ENCODE peak calls at places on chromosomes 13 and 19, in four cellular contexts. One of them, this sample, is unnamed.
A peak's percentile ranks its signal among the peaks of the same experiment; 100 is the strongest.

GRCh38 chr19:44951179-44952159 is 3.7 kb upstream of the CLPTM1 start:
- DNase-seq in HepG2: peak; percentile 85
- DNase-seq in GM12878: no peak
- DNase-seq in H1: no peak
- DNase-seq in this sample: peak; percentile 49

GRCh38 chr13:60210510-60211065 is 46.9 kb upstream of the DIAPH3 start:
- DNase-seq in HepG2: no peak
- DNase-seq in H1: no peak
- DNase-seq in GM12878: no peak
- DNase-seq in this sample: no peak

GRCh38 chr13:24802074-24802473 is 38.1 kb downstream of the RNF17 start:
- DNase-seq in GM12878: no peak
- DNase-seq in HepG2: no peak
- DNase-seq in H1: no peak
- DNase-seq in this sample: no peak

GRCh38 chr19:48819366-48819816 is 8.6 kb upstream of the BCAT2 start:
- DNase-seq in HepG2: no peak
- DNase-seq in GM12878: no peak
- DNase-seq in H1: no peak
- DNase-seq in this sample: no peak

GRCh38 chr19:1261512-1261862 is 7.6 kb upstream of the CIRBP start:
- DNase-seq in HepG2: no peak
- DNase-seq in GM12878: no peak
- DNase-seq in H1: no peak
- DNase-seq in this sample: no peak

GRCh38 chr13:109243311-109243951 is 543.0 kb downstream of the IRS2 start:
- DNase-seq in H1: no peak
- DNase-seq in GM12878: no peak
- DNase-seq in HepG2: no peak
- DNase-seq in this sample: no peak

GRCh38 chr13:21061077-21061945 is at the start of gene LATS2:
- DNase-seq in GM12878: peak; percentile 33
- DNase-seq in HepG2: peak; percentile 87
- DNase-seq in H1: peak; percentile 80
- DNase-seq in this sample: peak; percentile 80

GRCh38 chr19:6739390-6739883 is at the start of gene TRIP10:
- DNase-seq in H1: no peak
- DNase-seq in HepG2: peak; percentile 68
- DNase-seq in GM12878: no peak
- DNase-seq in this sample: no peak

GRCh38 chr13:43054803-43055802 is 31.7 kb downstream of the DNAJC15 start:
- DNase-seq in HepG2: peak; percentile 75
- DNase-seq in H1: no peak
- DNase-seq in GM12878: no peak
- DNase-seq in this sample: peak; percentile 71

GRCh38 chr19:54938906-54939305 is 8.4 kb downstream of the NLRP7 start:
- DNase-seq in HepG2: no peak
- DNase-seq in GM12878: no peak
- DNase-seq in H1: no peak
- DNase-seq in this sample: no peak

GRCh38 chr19:13155472-13156284 is 5.5 kb downstream of the IER2 start:
- DNase-seq in H1: no peak
- DNase-seq in HepG2: peak; percentile 69
- DNase-seq in GM12878: no peak
- DNase-seq in this sample: peak; percentile 71

GRCh38 chr13:103033999-103034398 is 32.2 kb downstream of the SLC10A2 start:
- DNase-seq in H1: no peak
- DNase-seq in HepG2: no peak
- DNase-seq in GM12878: no peak
- DNase-seq in this sample: no peak

GRCh38 chr13:49052801-49053200 is 77.1 kb downstream of the FNDC3A start:
- DNase-seq in HepG2: no peak
- DNase-seq in H1: no peak
- DNase-seq in GM12878: no peak
- DNase-seq in this sample: no peak

GRCh38 chr13:109785141-109785891 is 1.1 kb downstream of the IRS2 start:
- DNase-seq in H1: no peak
- DNase-seq in HepG2: no peak
- DNase-seq in GM12878: no peak
- DNase-seq in this sample: peak; percentile 33

GRCh38 chr19:48663667-48664066 is 9.2 kb downstream of the NTN5 start:
- DNase-seq in H1: no peak
- DNase-seq in GM12878: no peak
- DNase-seq in HepG2: no peak
- DNase-seq in this sample: no peak

GRCh38 chr13:78976696-78977095 is 317.7 kb upstream of the OBI1 start:
- DNase-seq in HepG2: no peak
- DNase-seq in H1: no peak
- DNase-seq in GM12878: no peak
- DNase-seq in this sample: no peak

GRCh38 chr19:43464089-43464775 is 1.2 kb downstream of the LYPD3 start:
- DNase-seq in HepG2: no peak
- DNase-seq in H1: no peak
- DNase-seq in GM12878: no peak
- DNase-seq in this sample: peak; percentile 8

GRCh38 chr13:73938375-73939070 is 195.7 kb downstream of the KLF12 start:
- DNase-seq in HepG2: no peak
- DNase-seq in H1: no peak
- DNase-seq in GM12878: no peak
- DNase-seq in this sample: no peak

GRCh38 chr19:20776083-20777076 is at the start of gene ZNF66:
- DNase-seq in H1: peak; percentile 95
- DNase-seq in GM12878: peak; percentile 89
- DNase-seq in HepG2: peak; percentile 96
- DNase-seq in this sample: peak; percentile 95

GRCh38 chr19:2199215-2199614 is 35.5 kb downstream of the DOT1L start:
- DNase-seq in HepG2: no peak
- DNase-seq in H1: no peak
- DNase-seq in GM12878: no peak
- DNase-seq in this sample: no peak

GRCh38 chr19:13621413-13621812 is 115.1 kb upstream of the CACNA1A start:
- DNase-seq in H1: peak; percentile 80
- DNase-seq in HepG2: no peak
- DNase-seq in GM12878: no peak
- DNase-seq in this sample: peak; percentile 89

GRCh38 chr19:15144046-15144646 is 36.9 kb downstream of the SYDE1 start:
- DNase-seq in GM12878: no peak
- DNase-seq in HepG2: no peak
- DNase-seq in H1: no peak
- DNase-seq in this sample: no peak

GRCh38 chr13:93628136-93628535 is 401.5 kb downstream of the GPC6 start:
- DNase-seq in GM12878: no peak
- DNase-seq in HepG2: no peak
- DNase-seq in H1: no peak
- DNase-seq in this sample: peak; percentile 55

DNA sequence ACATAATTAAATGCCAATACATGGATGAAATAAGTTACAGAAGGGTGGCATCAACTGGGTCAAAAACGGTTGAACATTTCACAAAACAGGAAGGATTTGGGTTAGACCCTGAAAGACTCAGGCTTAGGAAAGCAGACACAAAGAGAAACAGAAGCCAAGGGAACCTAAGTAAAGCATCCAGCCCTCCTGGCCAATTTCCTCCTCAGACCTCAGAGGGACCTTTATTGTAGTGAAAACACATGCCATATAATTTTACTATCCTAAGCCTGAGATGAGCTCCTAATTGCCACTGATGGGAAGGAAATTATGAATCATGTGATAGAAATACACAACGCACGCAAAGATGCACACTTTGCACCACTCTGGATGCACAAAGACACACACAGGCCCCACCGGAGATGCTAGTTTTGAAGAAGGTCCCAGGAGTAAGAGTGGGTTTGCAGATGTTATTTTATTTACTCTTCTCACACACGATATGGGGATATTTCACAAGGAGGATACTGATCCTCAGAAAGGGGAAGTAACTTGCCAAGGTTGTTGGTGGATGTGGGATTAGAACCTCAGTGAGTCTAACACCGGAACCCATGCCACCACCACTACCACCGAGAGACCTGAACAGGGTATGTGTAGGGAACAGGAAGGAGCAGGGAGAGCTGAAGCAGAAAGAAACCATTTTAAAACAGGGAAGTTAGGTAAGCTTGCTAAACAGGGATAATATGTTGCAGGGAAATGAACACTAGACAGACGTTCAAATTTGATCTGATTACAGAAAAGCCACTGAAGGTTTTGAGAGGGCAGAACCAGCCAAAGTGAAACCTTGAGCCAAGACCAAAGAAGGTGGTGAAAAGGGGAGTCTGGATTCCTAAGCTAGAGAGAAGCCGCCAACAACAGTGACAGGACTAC is 11.8 kb upstream of the CEACAM3 start:
- DNase-seq in H1: no peak
- DNase-seq in HepG2: no peak
- DNase-seq in GM12878: no peak
- DNase-seq in this sample: no peak
- TF ChIP-seq SUZ12 in H1: no peak
- TF ChIP-seq SUZ12 in HepG2: no peak
- TF ChIP-seq SUZ12 in GM12878: no peak
- TF ChIP-seq SUZ12 in this sample: no peak

GRCh38 chr13:40061466-40062450 is 406.3 kb downstream of the COG6 start:
- DNase-seq in H1: no peak
- DNase-seq in HepG2: no peak
- DNase-seq in GM12878: no peak
- DNase-seq in this sample: no peak
- TF ChIP-seq YY1 in H1: no peak
- TF ChIP-seq YY1 in HepG2: no peak
- TF ChIP-seq YY1 in GM12878: no peak
- TF ChIP-seq YY1 in this sample: no peak

GRCh38 chr19:7931221-7932061 is 5.5 kb upstream of the CTXN1 start:
- DNase-seq in GM12878: no peak
- DNase-seq in H1: no peak
- DNase-seq in HepG2: no peak
- DNase-seq in this sample: no peak

GRCh38 chr19:7932930-7933300 is 7.0 kb upstream of the CTXN1 start:
- DNase-seq in H1: no peak
- DNase-seq in HepG2: no peak
- DNase-seq in GM12878: no peak
- DNase-seq in this sample: no peak

GRCh38 chr19:7932276-7932929 is 6.5 kb upstream of the CTXN1 start:
- DNase-seq in HepG2: no peak
- DNase-seq in GM12878: no peak
- DNase-seq in H1: no peak
- DNase-seq in this sample: no peak

GRCh38 chr19:7928741-7929701 is 3.1 kb upstream of the CTXN1 start:
- DNase-seq in HepG2: peak; percentile 53
- DNase-seq in GM12878: no peak
- DNase-seq in H1: no peak
- DNase-seq in this sample: no peak

DNA sequence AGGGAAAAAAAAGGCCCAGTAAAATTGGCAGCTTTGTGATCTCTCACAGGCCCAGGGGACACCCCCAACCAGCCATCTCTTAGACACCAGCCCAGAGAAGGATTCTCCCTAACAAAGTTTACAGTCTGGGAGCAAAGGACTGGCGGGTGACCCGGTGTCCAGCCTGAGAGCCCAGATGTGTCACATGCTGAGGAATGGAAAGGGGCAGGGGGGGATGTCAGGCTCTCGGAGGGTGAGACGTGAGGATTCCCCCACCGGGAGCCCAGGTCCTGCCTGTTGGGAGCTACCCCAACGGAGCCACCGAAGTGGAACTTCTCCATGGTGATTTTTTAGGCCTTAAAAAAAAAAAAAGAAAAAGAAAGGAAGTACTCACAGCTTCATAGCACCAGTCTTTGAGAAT is 4.8 kb upstream of the CTXN1 start:
- DNase-seq in H1: no peak
- DNase-seq in HepG2: no peak
- DNase-seq in GM12878: no peak
- DNase-seq in this sample: no peak
- H3K9ac ChIP-seq in H1: no peak overlapping the region
- H3K9ac ChIP-seq in HepG2: no peak overlapping the region
- H3K9ac ChIP-seq in GM12878: no peak overlapping the region
- H3K9ac ChIP-seq in this sample: no peak overlapping the region

GRCh38 chr19:16262618-16263017 is 62.0 kb upstream of the KLF2 start:
- DNase-seq in H1: no peak
- DNase-seq in HepG2: peak; percentile 81
- DNase-seq in GM12878: no peak
- DNase-seq in this sample: no peak
- TF ChIP-seq SUZ12 in H1: no peak
- TF ChIP-seq SUZ12 in HepG2: no peak
- TF ChIP-seq SUZ12 in GM12878: no peak
- TF ChIP-seq SUZ12 in this sample: no peak

GRCh38 chr19:34676697-34677385 is at the start of gene SCGB2B2:
- DNase-seq in GM12878: peak; percentile 50
- DNase-seq in H1: no peak
- DNase-seq in HepG2: no peak
- DNase-seq in this sample: peak; percentile 35
- TF ChIP-seq YY1 in GM12878: peak; percentile 89
- TF ChIP-seq YY1 in H1: peak; percentile 86
- TF ChIP-seq YY1 in HepG2: no peak
- TF ChIP-seq YY1 in this sample: peak; percentile 60

GRCh38 chr19:11363881-11364280 is 8.6 kb downstream of the PLPPR2 start:
- DNase-seq in H1: no peak
- DNase-seq in HepG2: no peak
- DNase-seq in GM12878: no peak
- DNase-seq in this sample: no peak

GRCh38 chr19:11365557-11366117 is 8.8 kb upstream of the SWSAP1 start:
- DNase-seq in GM12878: no peak
- DNase-seq in HepG2: no peak
- DNase-seq in H1: no peak
- DNase-seq in this sample: no peak

GRCh38 chr19:11364935-11365334 is 9.5 kb upstream of the SWSAP1 start:
- DNase-seq in H1: no peak
- DNase-seq in GM12878: no peak
- DNase-seq in HepG2: no peak
- DNase-seq in this sample: no peak

GRCh38 chr19:11361771-11362731 is 6.8 kb downstream of the PLPPR2 start:
- DNase-seq in GM12878: no peak
- DNase-seq in H1: no peak
- DNase-seq in HepG2: no peak
- DNase-seq in this sample: no peak

GRCh38 chr19:11364296-11364904 is 9.2 kb downstream of the PLPPR2 start:
- DNase-seq in HepG2: no peak
- DNase-seq in H1: no peak
- DNase-seq in GM12878: no peak
- DNase-seq in this sample: no peak
- H3K9ac ChIP-seq in HepG2: no peak overlapping the region
- H3K9ac ChIP-seq in H1: no peak overlapping the region
- H3K9ac ChIP-seq in GM12878: no peak overlapping the region
- H3K9ac ChIP-seq in this sample: no peak overlapping the region

This sample was measured in NT2/D1.